ENCODE peak calls at places on chromosome 3, in five cellular contexts. W, F, G, Z and U are unnamed samples.

GRCh38 chr3:116260491-116260890 is 184.8 kb downstream of the LSAMP start:
- DNase-seq in W (no peak), F (no peak), G (no peak), Z (no peak), U (no peak)

GRCh38 chr3:58063424-58063823 is 55.2 kb downstream of the FLNB start:
- DNase-seq in W (no peak), F (no peak), G (no peak), Z (no peak), U (no peak)

GRCh38 chr3:111577113-111577512 is 18.0 kb downstream of the ZBED2 start:
- DNase-seq in W (no peak), F (no peak), G (no peak), Z (no peak), U (no peak)

GRCh38 chr3:105614288-105615030 is 247.8 kb downstream of the ALCAM start:
- DNase-seq in W (no peak), F (no peak), G (no peak), Z (no peak), U (no peak)

GRCh38 chr3:64992462-64993285 is 304.9 kb upstream of the ADAMTS9 start:
- DNase-seq in W (no peak), F (no peak), G (no peak), Z (no peak), U (no peak)

GRCh38 chr3:49799761-49800160 is at the start of gene CDHR4:
- DNase-seq in W (no peak), F (no peak), G (no peak), Z (no peak), U (no peak)

GRCh38 chr3:58129041-58129440 is 81.7 kb downstream of the DNASE1L3 start:
- DNase-seq in W (no peak), F (no peak), G (no peak), Z (no peak), U (no peak)

GRCh38 chr3:190301591-190301990 is 20.7 kb downstream of the CLDN1 start:
- DNase-seq in W (no peak), F (no peak), G (no peak), Z (no peak), U (no peak)

GRCh38 chr3:148540266-148540665 is 157.4 kb upstream of the AGTR1 start:
- DNase-seq in W (no peak), F (no peak), G (no peak), Z (no peak), U (no peak)

GRCh38 chr3:186821429-186822367 is 15.4 kb upstream of the RFC4 start:
- DNase-seq in W (no peak), F (no peak), G (peak), Z (no peak), U (no peak)

GRCh38 chr3:182117583-182117982 is 405.9 kb downstream of the SOX2 start:
- DNase-seq in W (no peak), F (no peak), G (no peak), Z (no peak), U (no peak)

GRCh38 chr3:148360046-148360445 is 337.7 kb upstream of the AGTR1 start:
- DNase-seq in W (no peak), F (no peak), G (no peak), Z (no peak), U (no peak)

GRCh38 chr3:123351396-123351945 is 97.4 kb downstream of the ADCY5 start:
- DNase-seq in W (no peak), F (no peak), G (no peak), Z (no peak), U (no peak)

GRCh38 chr3:140219161-140219745 is 284.3 kb downstream of the CLSTN2 start:
- DNase-seq in W (no peak), F (no peak), G (no peak), Z (no peak), U (no peak)

GRCh38 chr3:187165144-187165543 is 25.8 kb upstream of the RPL39L start:
- DNase-seq in W (no peak), F (peak), G (peak), Z (peak), U (peak)

GRCh38 chr3:68057637-68058320 is 403.4 kb upstream of the SUCLG2 start:
- DNase-seq in W (no peak), F (peak), G (no peak), Z (no peak), U (no peak)

GRCh38 chr3:177746259-177747021 is 549.2 kb upstream of the TBL1XR1 start:
- DNase-seq in W (no peak), F (no peak), G (no peak), Z (no peak), U (no peak)

GRCh38 chr3:187286467-187287059 is 5.0 kb downstream of the MASP1 start:
- DNase-seq in W (no peak), F (no peak), G (no peak), Z (no peak), U (no peak)

GRCh38 chr3:108602935-108603294 is 13.4 kb downstream of the DZIP3 start:
- DNase-seq in W (no peak), F (no peak), G (no peak), Z (no peak), U (no peak)

GRCh38 chr3:151923901-151924300 is 50.5 kb downstream of the SUCNR1 start:
- DNase-seq in W (no peak), F (no peak), G (no peak), Z (no peak), U (no peak)

GRCh38 chr3:32621466-32621865 is 50.8 kb upstream of the DYNC1LI1 start:
- DNase-seq in W (no peak), F (no peak), G (no peak), Z (no peak), U (no peak)